ENCODE peak calls at places on chromosomes 13 and 19, in ten cellular contexts. M is stimulated activated CD4-positive, alpha-beta T cell treated with anti-CD3 and anti-CD28 coated beads, TNF-alpha, amount 100 ng/mL, for 48 hours; W is GM23248; J is pulmonary artery endothelial cell; I is stimulated activated CD8-positive, alpha-beta memory T cell treated with anti-CD3 and anti-CD28 coated beads, Interleukin-4, amount 100 ng/mL, for 1 hour; O is stomach; H is HuH-7.5; S is anterior cingulate cortex; Q is HCT116; Z is left ventricle myocardium inferior. G is an unnamed sample.

GRCh38 chr13:60583911-60584753 is 187.1 kb downstream of the TDRD3 start:
- DNase-seq in I (no peak), O (no peak), Q (no peak), W (peak; percentile 92), M (no peak), J (no peak), Z (no peak), S (no peak), H (no peak), G (no peak)

GRCh38 chr19:5515737-5516136 is 52.0 kb downstream of the TINCR start:
- DNase-seq in J (no peak), W (no peak), Q (no peak), H (no peak), S (no peak), M (no peak), O (no peak), I (no peak), Z (no peak), G (no peak)

GRCh38 chr19:46471116-46471733 is at the start of gene PNMA8A:
- DNase-seq in M (no peak), I (no peak), W (peak; percentile 84), Q (no peak), H (no peak), S (peak; percentile 71), J (no peak), Z (peak; percentile 74), O (peak; percentile 44), G (peak; percentile 71)

GRCh38 chr19:11495885-11496284 is 9.8 kb downstream of the ZNF653 start:
- DNase-seq in Z (no peak), H (no peak), S (no peak), Q (no peak), J (no peak), O (no peak), M (no peak), I (no peak), W (no peak), G (no peak)

GRCh38 chr13:78137404-78138142 is 218.9 kb upstream of the EDNRB start:
- DNase-seq in W (peak; percentile 79), S (no peak), Z (no peak), O (no peak), H (peak; percentile 12), M (no peak), Q (peak; percentile 33), J (no peak), I (no peak), G (peak; percentile 80)

GRCh38 chr13:100529666-100530065 is 58.9 kb downstream of the GGACT start:
- DNase-seq in Q (no peak), Z (no peak), M (no peak), H (no peak), S (no peak), I (no peak), O (no peak), W (no peak), J (no peak), G (no peak)

GRCh38 chr19:11021760-11022144 is 60.9 kb downstream of the SMARCA4 start:
- DNase-seq in W (no peak), H (no peak), Q (no peak), I (no peak), S (no peak), O (no peak), M (no peak), J (no peak), Z (no peak), G (no peak)

GRCh38 chr19:42468273-42468796 is 25.6 kb upstream of the CXCL17 start:
- DNase-seq in O (no peak), S (no peak), M (no peak), I (no peak), Z (no peak), Q (peak; percentile 64), H (no peak), J (no peak), W (peak; percentile 92), G (no peak)

GRCh38 chr13:112996671-112997091 is 27.7 kb downstream of the MCF2L start:
- DNase-seq in H (no peak), Z (no peak), S (no peak), M (no peak), W (no peak), J (no peak), I (no peak), O (peak; percentile 54), Q (no peak), G (no peak)

GRCh38 chr13:111034811-111035210 is 80.3 kb upstream of the ARHGEF7 start:
- DNase-seq in H (no peak), Z (no peak), M (no peak), J (no peak), Q (no peak), O (no peak), W (peak; percentile 62), I (no peak), S (no peak), G (no peak)

GRCh38 chr19:46990998-46991676 is 28.5 kb upstream of the NPAS1 start:
- DNase-seq in O (peak; percentile 80), I (no peak), M (peak; percentile 35), Z (peak; percentile 83), W (peak; percentile 93), H (peak; percentile 87), J (peak; percentile 54), Q (peak; percentile 48), S (peak; percentile 62), G (peak; percentile 92)